ENCODE peak calls at places on chromosomes 4 and X, in five cellular contexts. T, K, S, Y and J are unnamed samples.

GRCh38 chrX:85243761-85244410 is at the start of the genes SATL1 and ZNF711:
- DNase-seq in T (peak), K (peak), S (peak), Y (no peak), J (peak)

GRCh38 chrX:102042706-102043325 is 82.7 kb upstream of the TCEAL2 start:
- DNase-seq in T (no peak), K (no peak), S (no peak), Y (no peak), J (peak)

GRCh38 chr4:123649644-123650356 is 253.2 kb downstream of the SPRY1 start:
- DNase-seq in T (no peak), K (no peak), S (no peak), Y (no peak), J (peak)

GRCh38 chr4:113332701-113333100 is 283.2 kb downstream of the ANK2 start:
- DNase-seq in T (no peak), K (no peak), S (no peak), Y (no peak), J (no peak)

GRCh38 chr4:75251547-75251946 is 262.7 kb downstream of the RCHY1 start:
- DNase-seq in T (no peak), K (no peak), S (no peak), Y (peak), J (no peak)

GRCh38 chrX:110665636-110666035 is 130.0 kb downstream of the CHRDL1 start:
- DNase-seq in T (peak), K (peak), S (no peak), Y (no peak), J (no peak)

GRCh38 chr4:137307806-137308205 is 224.5 kb downstream of the PCDH18 start:
- DNase-seq in T (no peak), K (no peak), S (no peak), Y (no peak), J (no peak)

GRCh38 chr4:158090323-158090722 is 82.5 kb downstream of the GASK1B start:
- DNase-seq in T (no peak), K (no peak), S (no peak), Y (no peak), J (no peak)

GRCh38 chrX:136546369-136546768 is 14.4 kb downstream of the VGLL1 start:
- DNase-seq in T (no peak), K (no peak), S (no peak), Y (no peak), J (no peak)

GRCh38 chr4:101346312-101346561 is 1.1 kb downstream of the PPP3CA start:
- DNase-seq in T (no peak), K (no peak), S (no peak), Y (no peak), J (no peak)

GRCh38 chr4:41878991-41879491 is 56.2 kb upstream of the TMEM33 start:
- DNase-seq in T (peak), K (no peak), S (no peak), Y (no peak), J (no peak)

GRCh38 chr4:113056318-113056717 is 6.9 kb downstream of the ANK2 start:
- DNase-seq in T (no peak), K (no peak), S (no peak), Y (no peak), J (no peak)

GRCh38 chr4:92234393-92235176 is 69.2 kb upstream of the GRID2 start:
- DNase-seq in T (no peak), K (no peak), S (peak), Y (no peak), J (no peak)

GRCh38 chrX:114976321-114976720 is 41.1 kb downstream of the IL13RA2 start:
- DNase-seq in T (no peak), K (no peak), S (no peak), Y (no peak), J (no peak)

GRCh38 chrX:107935664-107936433 is 46.3 kb downstream of the TEX13B start:
- DNase-seq in T (peak), K (no peak), S (no peak), Y (no peak), J (no peak)

GRCh38 chr4:189773909-189774308 is 166.8 kb upstream of the FRG1 start:
- DNase-seq in T (no peak), K (no peak), S (no peak), Y (no peak), J (peak)

GRCh38 chr4:180827610-180828009 is 1415.6 kb upstream of the TENM3 start:
- DNase-seq in T (no peak), K (no peak), S (no peak), Y (no peak), J (peak)

GRCh38 chrX:146144090-146144489 is 326.5 kb downstream of the SLITRK2 start:
- DNase-seq in T (no peak), K (no peak), S (no peak), Y (no peak), J (no peak)

GRCh38 chrX:29913647-29914046 is 301.7 kb upstream of the MAGEB2 start:
- DNase-seq in T (no peak), K (no peak), S (no peak), Y (no peak), J (no peak)

GRCh38 chr4:142126890-142127497 is 490.6 kb downstream of the IL15 start:
- DNase-seq in T (peak), K (peak), S (peak), Y (peak), J (no peak)

GRCh38 chr4:124030038-124030638 is 633.5 kb downstream of the SPRY1 start:
- DNase-seq in T (no peak), K (no peak), S (no peak), Y (no peak), J (no peak)

GRCh38 chr4:86670739-86671138 is 76.6 kb downstream of the PTPN13 start:
- DNase-seq in T (no peak), K (no peak), S (no peak), Y (no peak), J (no peak)

GRCh38 chr4:21386166-21386780 is 562.3 kb downstream of the KCNIP4 start:
- DNase-seq in T (no peak), K (no peak), S (no peak), Y (no peak), J (no peak)

GRCh38 chrX:77788050-77788449 is 2.0 kb upstream of the ATRX start:
- DNase-seq in T (no peak), K (peak), S (peak), Y (no peak), J (no peak)

GRCh38 chr4:101171747-101172146 is 175.6 kb downstream of the PPP3CA start:
- DNase-seq in T (no peak), K (no peak), S (no peak), Y (no peak), J (no peak)

GRCh38 chrX:44906041-44906440 is 33.1 kb downstream of the KDM6A start:
- DNase-seq in T (no peak), K (no peak), S (no peak), Y (no peak), J (no peak)

GRCh38 chrX:66553973-66554372 is 84.9 kb downstream of the EDA2R start:
- DNase-seq in T (no peak), K (no peak), S (no peak), Y (no peak), J (no peak)

GRCh38 chr4:32789026-32789608 is 2068.9 kb downstream of the PCDH7 start:
- DNase-seq in T (no peak), K (no peak), S (no peak), Y (no peak), J (peak)

GRCh38 chrX:72208126-72208525 is 26.6 kb downstream of the PIN4 start:
- DNase-seq in T (no peak), K (no peak), S (no peak), Y (no peak), J (no peak)

GRCh38 chr4:23931489-23931830 is 41.6 kb upstream of the PPARGC1A start:
- DNase-seq in T (no peak), K (no peak), S (no peak), Y (no peak), J (peak)

GRCh38 chrX:10199212-10199611 is 42.4 kb downstream of the CLCN4 start:
- DNase-seq in T (no peak), K (no peak), S (no peak), Y (no peak), J (no peak)

GRCh38 chr4:53574528-53574927 is 16.8 kb downstream of the LNX1 start:
- DNase-seq in T (no peak), K (no peak), S (no peak), Y (no peak), J (no peak)

GRCh38 chr4:55635760-55636621 is at the start of gene NMU:
- DNase-seq in T (peak), K (peak), S (peak), Y (no peak), J (peak)

GRCh38 chr4:158490629-158491028 is 31.1 kb upstream of the RXFP1 start:
- DNase-seq in T (no peak), K (no peak), S (no peak), Y (no peak), J (no peak)

GRCh38 chr4:147108409-147108808 is 162.7 kb upstream of the TTC29 start:
- DNase-seq in T (no peak), K (no peak), S (no peak), Y (no peak), J (no peak)

GRCh38 chrX:9562851-9563250 is 98.0 kb downstream of the TBL1X start:
- DNase-seq in T (no peak), K (no peak), S (no peak), Y (no peak), J (peak)

GRCh38 chr4:72969957-72970356 is 99.6 kb downstream of the COX18 start:
- DNase-seq in T (no peak), K (no peak), S (no peak), Y (no peak), J (no peak)

GRCh38 chrX:131942045-131942444 is 81.1 kb upstream of the STK26 start:
- DNase-seq in T (no peak), K (no peak), S (no peak), Y (no peak), J (no peak)

GRCh38 chrX:128676651-128677050 is 624.4 kb upstream of the ACTRT1 start:
- DNase-seq in T (no peak), K (no peak), S (no peak), Y (no peak), J (no peak)
- TF ChIP-seq JUND in T (no peak), K (no peak), S (no peak), Y (no peak), J (no peak)

GRCh38 chr4:109998867-109999303 is 86.2 kb downstream of the EGF start:
- DNase-seq in T (no peak), K (peak), S (peak), Y (peak), J (peak)
- TF ChIP-seq JUND in T (no peak), K (no peak), S (no peak), Y (no peak), J (no peak)

GRCh38 chr4:7786517-7786916 is 153.1 kb downstream of the AFAP1 start:
- DNase-seq in T (no peak), K (no peak), S (no peak), Y (no peak), J (no peak)

GRCh38 chr4:7787681-7788141 is 151.9 kb downstream of the AFAP1 start:
- DNase-seq in T (no peak), K (no peak), S (no peak), Y (no peak), J (no peak)

GRCh38 chr4:7787067-7787466 is 152.6 kb downstream of the AFAP1 start:
- DNase-seq in T (no peak), K (no peak), S (no peak), Y (no peak), J (no peak)

GRCh38 chr4:7785017-7785416 is 154.6 kb downstream of the AFAP1 start:
- DNase-seq in T (no peak), K (no peak), S (no peak), Y (no peak), J (no peak)

GRCh38 chr4:7786040-7786439 is 153.6 kb downstream of the AFAP1 start:
- DNase-seq in T (no peak), K (no peak), S (no peak), Y (no peak), J (no peak)
- TF ChIP-seq JUND in T (no peak), K (no peak), S (no peak), Y (no peak), J (no peak)

DNA sequence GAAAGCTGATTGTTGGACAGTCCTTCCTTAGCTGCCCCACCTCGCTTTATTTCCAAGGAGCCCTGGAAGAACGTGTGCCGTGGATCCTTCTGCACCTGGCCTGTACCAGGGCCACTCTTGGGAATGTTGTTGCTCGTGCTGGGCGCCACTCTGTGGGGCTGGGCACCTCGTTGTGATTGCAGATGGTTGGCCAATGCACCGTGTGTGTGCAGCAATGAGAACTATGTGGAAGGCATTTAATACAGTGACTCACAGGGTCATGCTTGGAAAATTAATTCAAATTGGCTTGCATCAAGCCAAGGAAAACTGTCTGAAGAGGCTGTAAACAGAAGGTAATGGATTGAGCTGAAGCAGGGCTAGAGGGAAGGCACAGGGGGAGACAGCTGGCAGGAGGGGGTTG is 37.0 kb upstream of the CD99L2 start:
- DNase-seq in T (no peak), K (no peak), S (no peak), Y (no peak), J (no peak)
- TF ChIP-seq JUND in T (no peak), K (no peak), S (no peak), Y (no peak), J (no peak)

DNA sequence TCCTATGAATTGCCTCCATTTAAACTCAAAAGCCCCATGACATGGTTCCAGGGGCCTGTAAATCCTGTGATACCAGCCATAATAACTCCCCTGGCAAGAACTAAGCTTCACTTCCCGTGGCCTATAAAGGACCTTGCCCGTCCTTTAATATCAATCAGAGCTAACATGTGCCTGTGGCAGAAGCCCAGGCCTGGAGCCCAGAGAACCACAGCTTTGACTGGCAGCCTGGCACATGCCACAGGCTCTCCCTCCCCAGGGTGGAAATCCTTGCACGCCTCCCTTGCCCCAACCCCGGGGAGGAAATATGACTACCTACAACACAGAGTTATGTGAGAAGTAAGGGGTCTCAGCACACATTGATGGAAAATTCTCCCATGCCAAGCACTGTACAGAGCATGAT is 287.4 kb downstream of the RAB28 start:
- DNase-seq in T (no peak), K (no peak), S (no peak), Y (no peak), J (no peak)
- TF ChIP-seq JUND in T (no peak), K (no peak), S (no peak), Y (no peak), J (no peak)

GRCh38 chr4:22420291-22420690 is 95.6 kb downstream of the ADGRA3 start:
- DNase-seq in T (no peak), K (no peak), S (no peak), Y (no peak), J (no peak)
- TF ChIP-seq JUND in T (no peak), K (no peak), S (no peak), Y (no peak), J (no peak)

GRCh38 chr4:40357738-40358137 is 22.6 kb downstream of the CHRNA9 start:
- DNase-seq in T (no peak), K (no peak), S (no peak), Y (no peak), J (no peak)
- TF ChIP-seq JUND in T (no peak), K (no peak), S (no peak), Y (no peak), J (no peak)